ENCODE peak calls at places on chromosomes 3 and 15, in six cellular contexts. P, F, Z, W, V and U are unnamed samples. For H3K9me3, the result is how much of the 10 kb centered on the place peaks cover.

GRCh38 chr3:31377045-31377642 is 155.6 kb upstream of the STT3B start:
- DNase-seq in F (peak), P (peak), W (no peak), Z (peak), V (no peak), U (no peak)

GRCh38 chr3:61761694-61762430 is 200.5 kb downstream of the PTPRG start:
- DNase-seq in P (no peak), Z (no peak), V (no peak), W (no peak), F (no peak), U (no peak)

GRCh38 chr3:148131990-148132638 is 565.6 kb upstream of the AGTR1 start:
- DNase-seq in P (no peak), V (no peak), Z (peak), F (no peak), W (no peak), U (no peak)

GRCh38 chr3:127016043-127016343 is 33.1 kb downstream of the PLXNA1 start:
- DNase-seq in V (no peak), Z (no peak), F (no peak), W (no peak), P (no peak), U (no peak)

GRCh38 chr3:170751894-170752283 is 118.1 kb downstream of the RPL22L1 start:
- DNase-seq in W (no peak), P (no peak), F (no peak), Z (peak), V (no peak), U (no peak)

GRCh38 chr15:35674873-35675781 is 129.2 kb upstream of the DPH6 start:
- DNase-seq in Z (peak), F (no peak), P (peak), W (no peak), V (no peak), U (no peak)

GRCh38 chr15:79195239-79195638 is 87.3 kb upstream of the ANKRD34C start:
- DNase-seq in V (no peak), Z (no peak), P (no peak), F (no peak), W (no peak), U (no peak)

GRCh38 chr15:73318463-73319351 is 50.1 kb downstream of the HCN4 start:
- DNase-seq in W (peak), P (no peak), V (no peak), Z (peak), F (no peak), U (no peak)

GRCh38 chr15:77810180-77810579 is 177.5 kb upstream of the LINGO1 start:
- DNase-seq in V (no peak), Z (no peak), W (no peak), P (no peak), F (no peak), U (no peak)

GRCh38 chr3:129344540-129345220 is 66.0 kb downstream of the HMCES start:
- DNase-seq in W (no peak), V (no peak), Z (no peak), F (no peak), P (no peak), U (no peak)

GRCh38 chr3:17645074-17645698 is 97.2 kb downstream of the TBC1D5 start:
- DNase-seq in Z (peak), W (peak), P (peak), V (no peak), F (peak), U (no peak)

GRCh38 chr15:26661107-26661506 is 111.8 kb downstream of the GABRB3 start:
- DNase-seq in F (no peak), P (no peak), W (no peak), V (no peak), Z (no peak), U (no peak)

GRCh38 chr15:26661727-26662126 is 111.1 kb downstream of the GABRB3 start:
- DNase-seq in P (no peak), V (no peak), Z (no peak), F (no peak), W (no peak), U (no peak)

GRCh38 chr15:26651909-26652308 is 121.0 kb downstream of the GABRB3 start:
- DNase-seq in W (no peak), P (no peak), F (no peak), Z (no peak), V (no peak), U (no peak)

GRCh38 chr15:26656080-26656479 is 116.8 kb downstream of the GABRB3 start:
- DNase-seq in F (no peak), W (no peak), P (no peak), Z (no peak), V (no peak), U (no peak)
- H3K9me3 ChIP-seq in F (under half), W (under half), P (under half), Z (under half), V (under half), U (under half)

GRCh38 chr3:196794467-196794866 is 54.8 kb downstream of the PAK2 start:
- DNase-seq in F (no peak), W (no peak), V (no peak), Z (no peak), P (no peak), U (no peak)

GRCh38 chr3:196789773-196790419 is 50.2 kb downstream of the PAK2 start:
- DNase-seq in W (no peak), P (no peak), Z (no peak), F (no peak), V (no peak), U (no peak)

GRCh38 chr3:196790636-196791035 is 51.0 kb downstream of the PAK2 start:
- DNase-seq in W (no peak), V (no peak), F (no peak), P (no peak), Z (no peak), U (no peak)

GRCh38 chr3:196793224-196793623 is 53.6 kb downstream of the PAK2 start:
- DNase-seq in Z (peak), F (no peak), P (no peak), W (no peak), V (no peak), U (no peak)

DNA sequence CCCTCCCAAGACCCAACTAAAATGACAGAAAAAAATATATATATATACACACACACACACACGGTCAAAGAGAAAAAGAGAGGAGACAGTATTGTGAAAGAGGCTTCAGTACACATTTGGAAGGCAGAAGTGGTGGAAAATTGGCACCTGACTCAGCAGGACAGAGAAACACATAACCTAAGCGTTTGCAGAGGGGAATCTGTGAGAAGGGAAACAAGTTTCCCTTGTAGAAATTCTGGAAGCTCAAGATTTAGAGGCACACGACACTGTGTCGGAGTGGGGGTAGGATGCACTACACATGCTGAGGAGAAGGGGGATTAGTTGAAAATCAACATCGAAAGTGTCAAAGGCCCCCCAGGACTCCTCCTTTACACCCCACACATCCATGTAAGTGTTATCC is 53.1 kb downstream of the PAK2 start:
- DNase-seq in P (peak), V (no peak), Z (peak), W (no peak), F (no peak), U (no peak)
- H3K9me3 ChIP-seq in P (under half), V (under half), Z (under half), W (under half), F (under half), U (under half)

DNA sequence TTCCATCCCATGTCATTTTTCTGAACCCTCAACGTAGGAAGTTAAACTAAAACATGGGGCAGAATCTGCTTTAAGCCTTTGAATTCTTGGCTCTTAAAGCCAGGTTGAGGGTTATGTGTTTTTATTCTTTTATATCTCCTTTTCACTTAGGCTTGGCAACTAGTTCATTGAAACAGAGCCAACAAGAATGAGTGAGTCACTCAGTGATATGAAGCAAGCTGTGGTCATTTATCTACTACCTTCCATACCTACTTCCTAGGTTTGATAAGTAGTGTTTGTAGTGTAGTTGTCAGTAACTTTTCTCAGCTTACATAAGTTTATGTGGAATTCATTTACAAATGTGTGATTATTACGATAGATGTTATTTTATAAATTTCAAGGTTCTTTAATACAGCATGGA is 67.4 kb downstream of the SNRPN start:
- DNase-seq in P (no peak), Z (peak), W (no peak), F (no peak), V (no peak), U (no peak)
- H3K9me3 ChIP-seq in P (under half), Z (under half), W (under half), F (under half), V (under half), U (under half)

GRCh38 chr15:25179673-25180511 is 225.1 kb downstream of the SNRPN start:
- DNase-seq in W (no peak), Z (no peak), V (peak), F (no peak), P (peak), U (peak)
- H3K9me3 ChIP-seq in W (under half), Z (under half), V (under half), F (under half), P (under half), U (under half)

GRCh38 chr15:27762471-27762870 is 336.6 kb downstream of the OCA2 start:
- DNase-seq in F (no peak), Z (no peak), W (no peak), P (no peak), V (no peak), U (no peak)

GRCh38 chr15:27752682-27753081 is 346.4 kb downstream of the OCA2 start:
- DNase-seq in V (no peak), F (no peak), Z (no peak), W (no peak), P (no peak), U (no peak)

GRCh38 chr15:27757050-27757449 is 342.1 kb downstream of the OCA2 start:
- DNase-seq in Z (no peak), F (no peak), V (no peak), P (no peak), W (no peak), U (no peak)
- H3K9me3 ChIP-seq in Z (under half), F (under half), V (under half), P (under half), W (under half), U (under half)

GRCh38 chr15:25250011-25250596 is 188.7 kb downstream of the UBE3A start:
- DNase-seq in Z (no peak), W (no peak), F (no peak), P (no peak), V (no peak), U (no peak)
- H3K9me3 ChIP-seq in Z (under half), W (under half), F (under half), P (under half), V (under half), U (under half)